ENCODE peak calls at places on chromosome 19, in eight cellular contexts. D, S, R, W, V, I, B and P are unnamed samples.

GRCh38 chr19:1668339-1669123 is 16.1 kb upstream of the TCF3 start:
- DNase-seq in B (no peak), V (peak), D (no peak), W (no peak), R (no peak), S (peak), I (peak), P (peak)

GRCh38 chr19:737591-738093 is 13.3 kb upstream of the MISP start:
- DNase-seq in V (peak), S (peak), I (peak), B (no peak), D (peak), R (no peak), W (peak), P (peak)

GRCh38 chr19:33214621-33215020 is 11.0 kb downstream of the SLC7A10 start:
- DNase-seq in B (peak), V (no peak), I (peak), W (no peak), S (no peak), D (no peak), R (no peak), P (peak)

GRCh38 chr19:39997595-39998216 is 846 bp downstream of the ZNF546 start:
- DNase-seq in B (no peak), S (no peak), D (no peak), R (no peak), V (no peak), W (no peak), I (no peak), P (no peak)

GRCh38 chr19:19226663-19227062 is 14.9 kb downstream of the NCAN start:
- DNase-seq in B (no peak), D (no peak), V (no peak), I (no peak), S (no peak), W (no peak), R (no peak), P (no peak)

GRCh38 chr19:38034153-38034835 is 127.3 kb downstream of the SIPA1L3 start:
- DNase-seq in W (no peak), I (peak), R (no peak), B (no peak), S (no peak), V (peak), D (no peak), P (no peak)

GRCh38 chr19:1844536-1845515 is 3.5 kb downstream of the REXO1 start:
- DNase-seq in V (no peak), W (no peak), D (no peak), S (no peak), R (no peak), B (no peak), I (no peak), P (no peak)

GRCh38 chr19:28468701-28469459 is 744.1 kb downstream of the UQCRFS1 start:
- DNase-seq in W (no peak), S (no peak), R (no peak), B (peak), V (peak), D (no peak), I (peak), P (peak)

GRCh38 chr19:35549879-35550523 is 4.6 kb downstream of the TMEM147 start:
- DNase-seq in S (no peak), W (no peak), D (no peak), R (no peak), V (no peak), I (no peak), B (no peak), P (no peak)

GRCh38 chr19:16445238-16446107 is 26.3 kb downstream of the EPS15L1 start:
- DNase-seq in W (no peak), D (no peak), B (no peak), I (peak), V (peak), S (no peak), R (no peak), P (no peak)

GRCh38 chr19:35557539-35558399 is 5.7 kb downstream of the ATP4A start:
- DNase-seq in W (no peak), B (no peak), V (peak), I (peak), S (peak), D (no peak), R (peak), P (peak)

GRCh38 chr19:44657211-44657921 is 13.7 kb downstream of the PVR start:
- DNase-seq in D (peak), I (peak), S (peak), R (peak), V (peak), B (peak), W (peak), P (peak)

GRCh38 chr19:16365300-16365996 is 40.8 kb downstream of the KLF2 start:
- DNase-seq in S (no peak), W (no peak), D (no peak), I (no peak), B (no peak), R (no peak), V (no peak), P (no peak)

GRCh38 chr19:17235618-17236413 is 9.8 kb downstream of the OCEL1 start:
- DNase-seq in I (peak), V (peak), W (peak), B (peak), D (peak), R (peak), S (peak), P (peak)

GRCh38 chr19:2726160-2726855 is 5.1 kb upstream of the DIRAS1 start:
- DNase-seq in V (peak), B (no peak), I (no peak), R (no peak), W (no peak), S (no peak), D (no peak), P (no peak)

GRCh38 chr19:40300668-40301067 is 15.5 kb upstream of the AKT2 start:
- DNase-seq in R (no peak), V (no peak), W (no peak), I (no peak), D (no peak), S (no peak), B (no peak), P (no peak)